ENCODE peak calls at places on chromosome 10, in ten cellular contexts. V is astrocyte of the spinal cord; L is KG1; C is NCI-H345; X is fibroblast of the aortic adventitia; E is stimulated activated CD8-positive, alpha-beta memory T cell treated with anti-CD3 and anti-CD28 coated beads, Interleukin-15, amount 100 ng/mL, for 24 hours; Z is left lobe of liver; Q is NCI-H1092; T is RWPE1; N is posterior cingulate gyrus. O is an unnamed sample.

GRCh38 chr10:79056361-79056735 is 12.4 kb upstream of the ZMIZ1 start:
- DNase-seq in X (no peak), Q (no peak), N (no peak), C (no peak), V (no peak), Z (peak), E (no peak), L (no peak), T (no peak), O (no peak)

GRCh38 chr10:37640301-37640700 is 217.1 kb downstream of the ZNF248 start:
- DNase-seq in Z (no peak), E (no peak), N (no peak), L (no peak), V (no peak), X (no peak), Q (no peak), T (no peak), C (no peak), O (no peak)

GRCh38 chr10:22831586-22831985 is 96.3 kb upstream of the ARMC3 start:
- DNase-seq in C (no peak), V (peak), X (peak), L (no peak), E (no peak), T (no peak), Q (no peak), Z (no peak), N (no peak), O (no peak)

GRCh38 chr10:129880191-129880590 is 83.9 kb downstream of the EBF3 start:
- DNase-seq in V (no peak), Z (no peak), E (no peak), Q (no peak), L (no peak), N (no peak), X (no peak), T (no peak), C (no peak), O (no peak)

GRCh38 chr10:11782793-11783557 is 40.2 kb upstream of the PROSER2 start:
- DNase-seq in N (no peak), C (peak), Z (no peak), V (peak), L (peak), Q (peak), E (no peak), X (peak), T (peak), O (no peak)

GRCh38 chr10:3422282-3422681 is 249.7 kb upstream of the PITRM1 start:
- DNase-seq in E (no peak), N (no peak), T (no peak), L (no peak), Q (no peak), X (no peak), V (no peak), Z (no peak), C (no peak), O (no peak)

GRCh38 chr10:123991622-123992570 is 100.3 kb upstream of the CPXM2 start:
- DNase-seq in C (no peak), Z (peak), T (no peak), L (no peak), E (no peak), V (no peak), Q (no peak), X (no peak), N (no peak), O (no peak)

GRCh38 chr10:62394556-62395018 is 20.4 kb downstream of the ZNF365 start:
- DNase-seq in N (no peak), Q (no peak), Z (no peak), X (no peak), L (no peak), E (no peak), C (no peak), T (no peak), V (no peak), O (no peak)

GRCh38 chr10:52951819-52952218 is 179.2 kb upstream of the MBL2 start:
- DNase-seq in V (peak), Q (no peak), X (peak), Z (peak), E (no peak), N (no peak), C (no peak), L (no peak), T (no peak), O (no peak)

GRCh38 chr10:125004571-125005311 is 62.8 kb downstream of the ZRANB1 start:
- DNase-seq in L (no peak), Z (no peak), V (no peak), C (no peak), Q (no peak), T (no peak), X (no peak), N (peak), E (no peak), O (no peak)

GRCh38 chr10:15325243-15326002 is 45.7 kb downstream of the FAM171A1 start:
- DNase-seq in Z (no peak), E (no peak), T (peak), X (peak), L (no peak), V (peak), C (no peak), Q (no peak), N (no peak), O (no peak)

GRCh38 chr10:104330168-104331117 is 7.8 kb downstream of the ITPRIP start:
- DNase-seq in Z (no peak), Q (no peak), V (peak), L (no peak), C (no peak), N (no peak), X (peak), T (peak), E (no peak), O (no peak)

O was measured in cortex of kidney.